ENCODE peak calls at places on chromosomes 11 and 22, in nine cellular contexts. B is mammary epithelial cell; A is effector memory CD4-positive, alpha-beta T cell; Z is cardiac muscle cell; G is GM23248; S is mesenchymal stem cell; E is Peyer's patch; V is neural progenitor cell; H is SK-N-SH. U is an unnamed sample. For H3K36me3 and H3K27me3, the result is how much of the 10 kb centered on the place peaks cover.

GRCh38 chr11:2834893-2835767 is 50.4 kb downstream of the CDKN1C start:
- DNase-seq in H (no peak), A (no peak), Z (no peak), G (no peak), S (peak), B (peak), E (no peak), V (no peak), U (no peak)

GRCh38 chr11:18700375-18700774 is 1.8 kb downstream of the TMEM86A start:
- DNase-seq in B (peak), V (no peak), G (no peak), A (no peak), S (peak), H (no peak), E (no peak), Z (no peak), U (no peak)

GRCh38 chr11:23789938-23790371 is 706.9 kb upstream of the LUZP2 start:
- DNase-seq in E (no peak), V (no peak), G (peak), S (peak), A (no peak), B (no peak), H (no peak), Z (no peak), U (no peak)

GRCh38 chr11:95867105-95867504 is 56.8 kb downstream of the MTMR2 start:
- DNase-seq in H (no peak), E (no peak), Z (no peak), S (no peak), A (no peak), G (no peak), V (no peak), B (no peak), U (no peak)

GRCh38 chr22:19201858-19202798 is 23.6 kb upstream of the SLC25A1 start:
- DNase-seq in A (no peak), Z (no peak), V (no peak), B (no peak), G (no peak), S (no peak), H (no peak), E (peak), U (no peak)

GRCh38 chr22:36948273-36949055 is 35.0 kb downstream of the CSF2RB start:
- DNase-seq in E (no peak), A (no peak), G (peak), S (peak), Z (no peak), H (no peak), B (no peak), V (no peak), U (no peak)

GRCh38 chr11:6531267-6531752 is 34.2 kb downstream of the DNHD1 start:
- DNase-seq in S (peak), V (peak), B (peak), H (peak), E (no peak), A (peak), Z (peak), G (peak), U (no peak)

GRCh38 chr11:125358254-125358840 is 137.7 kb downstream of the FEZ1 start:
- DNase-seq in H (no peak), S (peak), V (no peak), E (no peak), A (no peak), B (no peak), Z (no peak), G (peak), U (no peak)

GRCh38 chr11:9808943-9809342 is 145.1 kb downstream of the SWAP70 start:
- DNase-seq in G (no peak), B (peak), Z (no peak), V (peak), S (peak), H (no peak), E (no peak), A (no peak), U (no peak)

GRCh38 chr11:206002-206384 is 1.2 kb downstream of the BET1L start:
- DNase-seq in A (no peak), Z (no peak), S (no peak), G (no peak), H (no peak), V (no peak), B (no peak), E (no peak), U (no peak)

GRCh38 chr11:1568451-1568911 is 3.6 kb downstream of the DUSP8 start:
- DNase-seq in H (peak), S (no peak), G (no peak), B (no peak), Z (no peak), V (peak), E (no peak), A (peak), U (peak)

GRCh38 chr22:41699264-41700104 is at the start of gene MEI1:
- DNase-seq in S (no peak), Z (no peak), E (peak), V (peak), H (no peak), G (peak), B (peak), A (peak), U (peak)

GRCh38 chr22:47620391-47620790 is 857.9 kb downstream of the TBC1D22A start:
- DNase-seq in H (no peak), E (no peak), V (no peak), Z (no peak), B (no peak), S (no peak), A (no peak), G (no peak), U (no peak)

GRCh38 chr11:93743316-93743715 is 1.8 kb downstream of the C11orf54 start:
- DNase-seq in G (no peak), A (no peak), E (no peak), Z (no peak), B (no peak), S (no peak), V (peak), H (no peak), U (no peak)
- H3K27ac ChIP-seq in G (no peak), A (no peak), E (no peak), Z (no peak), B (no peak), S (no peak), V (no peak), H (no peak), U (no peak)

GRCh38 chr22:27925331-27925730 is 6.3 kb upstream of the PITPNB start:
- DNase-seq in B (no peak), E (no peak), V (no peak), S (no peak), Z (no peak), H (no peak), A (no peak), G (no peak), U (no peak)
- H3K36me3 ChIP-seq in B (under half), E (under half), V (under half), S (under half), Z (under half), H (under half), A (under half), G (under half), U (under half)

GRCh38 chr11:5250777-5251176 is 1.1 kb upstream of the HBG1 start:
- DNase-seq in E (no peak), H (no peak), S (no peak), Z (no peak), B (no peak), G (no peak), A (no peak), V (no peak), U (no peak)
- H3K27me3 ChIP-seq in E (under half), H (under half), S (under half), Z (under half), B (under half), G (under half), A (under half), V (under half), U (under half)

DNA sequence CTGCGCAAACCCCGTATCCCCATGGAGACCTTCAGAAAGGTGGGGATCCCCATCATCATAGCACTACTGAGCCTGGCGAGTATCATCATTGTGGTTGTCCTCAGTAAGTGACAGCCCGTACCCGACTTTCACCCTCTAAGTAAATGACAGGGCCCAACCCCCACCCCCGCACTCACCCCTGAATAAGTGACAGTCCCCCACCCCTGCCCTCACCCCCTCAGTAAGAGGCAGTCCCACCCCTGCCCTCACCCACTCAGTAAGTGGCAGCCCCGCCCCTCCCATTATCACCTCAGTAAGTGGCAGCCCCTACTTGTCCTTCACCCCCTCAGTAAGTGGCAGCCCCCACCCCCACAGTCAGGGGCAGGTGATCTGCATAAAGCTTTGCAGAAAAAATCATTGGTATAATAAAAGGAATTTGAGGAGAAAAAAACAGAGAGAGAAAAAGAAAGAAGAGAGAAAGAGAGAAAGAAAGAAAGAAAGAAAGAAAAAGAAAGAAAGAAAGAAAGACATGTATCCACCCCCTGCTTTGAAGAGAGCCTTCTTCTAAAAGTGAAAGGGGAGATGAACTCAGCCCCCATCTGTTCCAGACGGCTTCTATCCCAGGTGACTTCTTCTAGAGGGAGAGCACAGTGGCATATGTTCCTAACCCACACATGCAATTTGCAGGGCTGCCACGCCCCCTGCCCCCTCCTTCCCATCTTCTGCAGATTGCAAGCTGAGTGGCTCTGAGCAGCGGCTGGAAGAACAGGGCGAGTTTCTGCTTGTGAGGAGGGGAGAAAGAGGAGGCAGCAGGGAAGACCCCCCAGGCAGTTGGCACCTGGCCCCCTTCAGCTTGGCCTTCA is 12.5 kb upstream of the SMIM35 start:
- DNase-seq in H (no peak), S (no peak), E (no peak), Z (peak), A (no peak), B (no peak), V (peak), G (no peak), U (no peak)
- H3K27ac ChIP-seq in H (no peak), S (no peak), E (no peak), Z (no peak), A (no peak), B (no peak), V (no peak), G (no peak), U (no peak)

GRCh38 chr22:42880815-42881214 is 23.7 kb upstream of the ARFGAP3 start:
- DNase-seq in B (no peak), H (no peak), S (no peak), E (no peak), G (no peak), A (no peak), Z (no peak), V (no peak), U (no peak)

GRCh38 chr22:42877158-42877557 is 20.1 kb upstream of the ARFGAP3 start:
- DNase-seq in A (no peak), G (no peak), B (no peak), S (no peak), H (no peak), Z (no peak), E (no peak), V (no peak), U (no peak)

GRCh38 chr22:42879371-42880021 is 22.4 kb upstream of the ARFGAP3 start:
- DNase-seq in A (no peak), E (no peak), V (no peak), H (no peak), Z (no peak), G (no peak), S (no peak), B (no peak), U (no peak)

GRCh38 chr22:42877597-42878340 is 20.7 kb upstream of the ARFGAP3 start:
- DNase-seq in G (no peak), E (no peak), Z (peak), A (no peak), B (no peak), V (no peak), H (no peak), S (no peak), U (no peak)

GRCh38 chr22:42878561-42879305 is 21.7 kb upstream of the ARFGAP3 start:
- DNase-seq in E (no peak), G (no peak), A (no peak), V (no peak), B (no peak), Z (no peak), S (no peak), H (no peak), U (no peak)
- H3K36me3 ChIP-seq in E (half or more), G (under half), A (half or more), V (under half), B (under half), Z (under half), S (half or more), H (under half), U (half or more)

GRCh38 chr11:64059339-64060176 is 23.8 kb downstream of the FLRT1 start:
- DNase-seq in Z (no peak), V (peak), S (no peak), G (no peak), A (no peak), E (no peak), B (no peak), H (no peak), U (no peak)
- H3K27me3 ChIP-seq in Z (under half), V (half or more), S (under half), G (under half), A (under half), E (under half), B (under half), H (under half), U (under half)

DNA sequence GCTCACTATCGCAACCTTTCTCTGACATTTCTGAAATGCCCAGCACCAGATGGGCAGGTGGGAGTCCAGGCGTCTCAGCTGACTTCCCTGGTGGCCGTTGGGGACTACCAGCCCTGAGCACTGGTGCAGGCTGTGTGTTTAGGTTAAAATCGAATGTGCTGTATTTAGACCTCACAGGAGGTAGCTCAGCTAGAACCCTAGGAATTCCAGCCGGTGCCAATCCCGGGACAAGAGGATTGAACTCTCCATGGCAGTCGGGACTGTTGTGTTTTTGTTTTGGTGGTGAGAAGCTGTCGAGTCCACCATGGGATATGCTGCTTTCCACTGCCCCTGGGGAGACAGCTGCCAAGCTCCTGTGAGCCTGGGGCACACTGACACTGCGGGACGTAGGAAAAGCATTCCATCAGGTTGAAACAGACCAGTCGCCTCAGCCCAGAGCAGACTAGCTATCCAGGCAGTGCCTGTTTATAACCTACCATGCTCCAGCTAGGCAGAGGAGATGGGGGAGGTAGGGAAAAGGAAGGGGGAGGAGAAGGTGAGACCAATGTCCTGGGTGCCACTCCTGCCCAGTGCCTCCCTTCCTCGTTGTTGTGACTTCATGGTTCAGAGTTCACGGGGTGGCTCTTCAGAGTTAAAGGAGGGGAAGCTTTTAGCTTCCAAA is 52.9 kb downstream of the MICAL2 start:
- DNase-seq in A (no peak), V (no peak), E (peak), H (no peak), S (peak), G (peak), Z (peak), B (peak), U (no peak)
- H3K27ac ChIP-seq in A (no peak), V (no peak), E (no peak), H (peak), S (peak), G (peak), Z (peak), B (peak), U (peak)

DNA sequence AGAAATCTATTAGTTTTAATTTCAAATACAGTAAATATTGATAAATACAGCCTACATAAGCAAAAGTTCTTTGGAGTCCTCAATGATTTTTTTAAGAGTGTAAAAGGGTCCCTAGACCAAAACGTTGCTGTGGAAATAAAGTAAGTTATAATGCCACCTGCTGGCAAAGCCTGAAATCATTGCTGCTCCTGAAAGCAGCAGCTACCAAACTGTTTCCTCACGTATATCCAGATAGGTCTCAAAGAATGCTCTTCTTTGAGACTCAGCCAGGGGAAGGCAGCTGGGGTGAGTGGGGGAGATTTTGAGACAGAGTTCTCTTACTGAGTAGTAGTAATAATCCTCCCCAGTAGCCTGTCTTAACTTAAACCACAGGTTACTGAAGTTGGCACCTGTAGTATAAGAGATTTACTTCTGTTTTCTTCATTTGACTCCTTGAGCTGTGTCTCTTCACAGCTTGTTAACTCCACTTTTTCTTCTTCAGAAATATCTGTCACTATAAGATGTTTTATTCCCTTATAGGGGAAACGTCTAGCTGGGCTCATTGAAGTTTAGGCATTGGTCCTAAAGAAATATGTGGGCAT is 78.1 kb downstream of the BTBD10 start:
- DNase-seq in G (peak), B (peak), S (peak), H (peak), E (no peak), Z (peak), V (peak), A (no peak), U (no peak)
- H3K36me3 ChIP-seq in G (under half), B (under half), S (under half), H (half or more), E (half or more), Z (under half), V (under half), A (half or more), U (half or more)

DNA sequence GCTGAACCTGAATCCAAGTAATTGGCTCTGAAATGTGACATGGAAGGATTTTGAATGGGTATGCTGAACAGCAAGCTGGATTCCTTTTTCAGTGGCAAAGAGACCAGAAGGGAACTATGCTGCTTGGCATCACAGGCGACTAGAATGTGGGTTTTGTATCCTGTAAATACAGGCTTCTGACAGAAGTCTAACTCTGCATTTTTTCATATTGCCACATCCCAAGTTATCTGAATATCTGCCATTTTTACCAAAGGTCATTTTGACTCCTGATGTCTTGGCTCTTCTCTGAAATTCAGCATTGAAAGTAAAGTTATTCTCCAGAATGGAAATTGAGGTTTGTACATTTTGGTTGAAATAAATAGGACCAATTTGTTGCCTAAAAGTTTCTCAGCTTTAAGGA is 145.8 kb downstream of the ARHGAP42 start:
- DNase-seq in V (no peak), Z (no peak), A (no peak), S (no peak), G (no peak), E (no peak), B (no peak), H (no peak), U (no peak)
- H3K27me3 ChIP-seq in V (under half), Z (under half), A (under half), S (under half), G (under half), E (under half), B (under half), H (under half), U (under half)

GRCh38 chr11:68551777-68552176 is 91.2 kb downstream of the PPP6R3 start:
- DNase-seq in Z (no peak), V (no peak), E (no peak), A (no peak), H (no peak), G (no peak), B (no peak), S (no peak), U (no peak)

GRCh38 chr11:68551223-68551622 is 90.7 kb downstream of the PPP6R3 start:
- DNase-seq in V (no peak), H (no peak), G (peak), Z (no peak), E (no peak), A (no peak), S (no peak), B (no peak), U (no peak)

GRCh38 chr11:68552542-68552941 is 92.0 kb downstream of the PPP6R3 start:
- DNase-seq in B (no peak), A (no peak), G (no peak), S (no peak), V (no peak), E (no peak), H (no peak), Z (no peak), U (no peak)

GRCh38 chr11:68550485-68550817 is 89.9 kb downstream of the PPP6R3 start:
- DNase-seq in A (no peak), Z (no peak), G (peak), B (no peak), H (no peak), E (no peak), V (no peak), S (no peak), U (no peak)

GRCh38 chr11:68549789-68550484 is 89.4 kb downstream of the PPP6R3 start:
- DNase-seq in V (no peak), B (no peak), A (no peak), Z (no peak), E (no peak), H (no peak), G (peak), S (no peak), U (no peak)
- H3K27ac ChIP-seq in V (no peak), B (no peak), A (peak), Z (no peak), E (no peak), H (no peak), G (peak), S (no peak), U (no peak)

U was measured in RWPE2.